ENCODE peak calls at places on chromosome 14, in seven cellular contexts. One of them, this sample, is unnamed.

GRCh38 chr14:88935083-88935482 is 110.6 kb downstream of the TTC8 start:
- DNase-seq in PC-3: no peak
- DNase-seq in choroid plexus epithelial cell: no peak
- DNase-seq in CD8-positive, alpha-beta T cell: no peak
- DNase-seq in bronchial epithelial cell: peak
- DNase-seq in activated B cell treated with CpG ODN at 0.5 μM for 24 hours: no peak
- DNase-seq in RWPE1: no peak
- DNase-seq in this sample: no peak

GRCh38 chr14:92819011-92819410 is 24.9 kb downstream of the GOLGA5 start:
- DNase-seq in RWPE1: no peak
- DNase-seq in bronchial epithelial cell: no peak
- DNase-seq in PC-3: no peak
- DNase-seq in activated B cell treated with CpG ODN at 0.5 μM for 24 hours: no peak
- DNase-seq in CD8-positive, alpha-beta T cell: no peak
- DNase-seq in choroid plexus epithelial cell: no peak
- DNase-seq in this sample: no peak

GRCh38 chr14:30708157-30708556 is 86.0 kb downstream of the SCFD1 start:
- DNase-seq in PC-3: no peak
- DNase-seq in activated B cell treated with CpG ODN at 0.5 μM for 24 hours: no peak
- DNase-seq in bronchial epithelial cell: no peak
- DNase-seq in choroid plexus epithelial cell: no peak
- DNase-seq in CD8-positive, alpha-beta T cell: no peak
- DNase-seq in RWPE1: no peak
- DNase-seq in this sample: no peak

GRCh38 chr14:61503167-61503801 is 181.9 kb downstream of the PRKCH start:
- DNase-seq in activated B cell treated with CpG ODN at 0.5 μM for 24 hours: no peak
- DNase-seq in RWPE1: no peak
- DNase-seq in bronchial epithelial cell: peak
- DNase-seq in choroid plexus epithelial cell: peak
- DNase-seq in CD8-positive, alpha-beta T cell: peak
- DNase-seq in PC-3: no peak
- DNase-seq in this sample: no peak

GRCh38 chr14:61730756-61731373 is 31.4 kb upstream of the SNAPC1 start:
- DNase-seq in PC-3: peak
- DNase-seq in choroid plexus epithelial cell: no peak
- DNase-seq in bronchial epithelial cell: no peak
- DNase-seq in CD8-positive, alpha-beta T cell: no peak
- DNase-seq in activated B cell treated with CpG ODN at 0.5 μM for 24 hours: no peak
- DNase-seq in RWPE1: no peak
- DNase-seq in this sample: no peak

GRCh38 chr14:70981005-70981952 is 74.0 kb downstream of the PCNX1 start:
- DNase-seq in activated B cell treated with CpG ODN at 0.5 μM for 24 hours: no peak
- DNase-seq in RWPE1: no peak
- DNase-seq in PC-3: peak
- DNase-seq in choroid plexus epithelial cell: no peak
- DNase-seq in CD8-positive, alpha-beta T cell: no peak
- DNase-seq in bronchial epithelial cell: peak
- DNase-seq in this sample: no peak

GRCh38 chr14:73452341-73453191 is 5.8 kb downstream of the NUMB start:
- DNase-seq in choroid plexus epithelial cell: peak
- DNase-seq in bronchial epithelial cell: peak
- DNase-seq in CD8-positive, alpha-beta T cell: no peak
- DNase-seq in RWPE1: peak
- DNase-seq in activated B cell treated with CpG ODN at 0.5 μM for 24 hours: no peak
- DNase-seq in PC-3: peak
- DNase-seq in this sample: no peak

GRCh38 chr14:41201721-41202120 is 405.0 kb upstream of the LRFN5 start:
- DNase-seq in RWPE1: no peak
- DNase-seq in CD8-positive, alpha-beta T cell: no peak
- DNase-seq in PC-3: no peak
- DNase-seq in bronchial epithelial cell: no peak
- DNase-seq in activated B cell treated with CpG ODN at 0.5 μM for 24 hours: no peak
- DNase-seq in choroid plexus epithelial cell: no peak
- DNase-seq in this sample: no peak

GRCh38 chr14:57526942-57527341 is 33.3 kb upstream of the CCDC198 start:
- DNase-seq in CD8-positive, alpha-beta T cell: no peak
- DNase-seq in RWPE1: no peak
- DNase-seq in bronchial epithelial cell: no peak
- DNase-seq in activated B cell treated with CpG ODN at 0.5 μM for 24 hours: no peak
- DNase-seq in PC-3: no peak
- DNase-seq in choroid plexus epithelial cell: no peak
- DNase-seq in this sample: no peak

GRCh38 chr14:34741840-34742239 is 27.4 kb upstream of the CFL2 start:
- DNase-seq in activated B cell treated with CpG ODN at 0.5 μM for 24 hours: no peak
- DNase-seq in RWPE1: no peak
- DNase-seq in choroid plexus epithelial cell: no peak
- DNase-seq in CD8-positive, alpha-beta T cell: no peak
- DNase-seq in PC-3: no peak
- DNase-seq in bronchial epithelial cell: no peak
- DNase-seq in this sample: no peak

GRCh38 chr14:100104523-100105300 is 39.5 kb downstream of the EVL start:
- DNase-seq in activated B cell treated with CpG ODN at 0.5 μM for 24 hours: no peak
- DNase-seq in CD8-positive, alpha-beta T cell: no peak
- DNase-seq in RWPE1: no peak
- DNase-seq in choroid plexus epithelial cell: peak
- DNase-seq in PC-3: peak
- DNase-seq in bronchial epithelial cell: peak
- DNase-seq in this sample: no peak

GRCh38 chr14:50801706-50802105 is 29.3 kb downstream of the NIN start:
- DNase-seq in activated B cell treated with CpG ODN at 0.5 μM for 24 hours: no peak
- DNase-seq in PC-3: peak
- DNase-seq in bronchial epithelial cell: peak
- DNase-seq in CD8-positive, alpha-beta T cell: no peak
- DNase-seq in choroid plexus epithelial cell: peak
- DNase-seq in RWPE1: no peak
- DNase-seq in this sample: no peak

GRCh38 chr14:100665518-100666032 is 61.1 kb upstream of the DLK1 start:
- DNase-seq in PC-3: peak
- DNase-seq in activated B cell treated with CpG ODN at 0.5 μM for 24 hours: no peak
- DNase-seq in RWPE1: no peak
- DNase-seq in choroid plexus epithelial cell: no peak
- DNase-seq in bronchial epithelial cell: peak
- DNase-seq in CD8-positive, alpha-beta T cell: no peak
- DNase-seq in this sample: no peak

GRCh38 chr14:69522026-69522425 is 37.5 kb downstream of the PLEKHD1 start:
- DNase-seq in choroid plexus epithelial cell: no peak
- DNase-seq in RWPE1: no peak
- DNase-seq in bronchial epithelial cell: no peak
- DNase-seq in PC-3: no peak
- DNase-seq in activated B cell treated with CpG ODN at 0.5 μM for 24 hours: no peak
- DNase-seq in CD8-positive, alpha-beta T cell: no peak
- DNase-seq in this sample: no peak

GRCh38 chr14:55979096-55979495 is 139.1 kb upstream of the PELI2 start:
- DNase-seq in CD8-positive, alpha-beta T cell: no peak
- DNase-seq in RWPE1: no peak
- DNase-seq in choroid plexus epithelial cell: no peak
- DNase-seq in bronchial epithelial cell: no peak
- DNase-seq in PC-3: no peak
- DNase-seq in activated B cell treated with CpG ODN at 0.5 μM for 24 hours: no peak
- DNase-seq in this sample: no peak

GRCh38 chr14:100540141-100540925 is 46.9 kb downstream of the BEGAIN start:
- DNase-seq in choroid plexus epithelial cell: no peak
- DNase-seq in RWPE1: no peak
- DNase-seq in bronchial epithelial cell: no peak
- DNase-seq in CD8-positive, alpha-beta T cell: no peak
- DNase-seq in PC-3: no peak
- DNase-seq in activated B cell treated with CpG ODN at 0.5 μM for 24 hours: no peak
- DNase-seq in this sample: no peak

GRCh38 chr14:45103806-45104205 is 19.9 kb downstream of the PRPF39 start:
- DNase-seq in activated B cell treated with CpG ODN at 0.5 μM for 24 hours: no peak
- DNase-seq in PC-3: no peak
- DNase-seq in choroid plexus epithelial cell: no peak
- DNase-seq in CD8-positive, alpha-beta T cell: no peak
- DNase-seq in RWPE1: no peak
- DNase-seq in bronchial epithelial cell: no peak
- DNase-seq in this sample: no peak

GRCh38 chr14:90499908-90500664 is 103.3 kb downstream of the CALM1 start:
- DNase-seq in bronchial epithelial cell: no peak
- DNase-seq in activated B cell treated with CpG ODN at 0.5 μM for 24 hours: no peak
- DNase-seq in RWPE1: no peak
- DNase-seq in PC-3: no peak
- DNase-seq in choroid plexus epithelial cell: no peak
- DNase-seq in CD8-positive, alpha-beta T cell: no peak
- DNase-seq in this sample: no peak

GRCh38 chr14:63544641-63545234 is 1.6 kb upstream of the PPP2R5E start:
- DNase-seq in choroid plexus epithelial cell: peak
- DNase-seq in RWPE1: peak
- DNase-seq in CD8-positive, alpha-beta T cell: no peak
- DNase-seq in bronchial epithelial cell: no peak
- DNase-seq in activated B cell treated with CpG ODN at 0.5 μM for 24 hours: no peak
- DNase-seq in PC-3: peak
- DNase-seq in this sample: no peak

GRCh38 chr14:104473244-104473565 is 106.4 kb upstream of the C14orf180 start:
- DNase-seq in CD8-positive, alpha-beta T cell: no peak
- DNase-seq in choroid plexus epithelial cell: no peak
- DNase-seq in RWPE1: no peak
- DNase-seq in activated B cell treated with CpG ODN at 0.5 μM for 24 hours: no peak
- DNase-seq in bronchial epithelial cell: no peak
- DNase-seq in PC-3: no peak
- DNase-seq in this sample: no peak

GRCh38 chr14:72284176-72284575 is 351.9 kb downstream of the RGS6 start:
- DNase-seq in RWPE1: no peak
- DNase-seq in PC-3: no peak
- DNase-seq in activated B cell treated with CpG ODN at 0.5 μM for 24 hours: no peak
- DNase-seq in choroid plexus epithelial cell: no peak
- DNase-seq in CD8-positive, alpha-beta T cell: no peak
- DNase-seq in bronchial epithelial cell: no peak
- DNase-seq in this sample: no peak

GRCh38 chr14:54572316-54572715 is 5.4 kb downstream of the SAMD4A start:
- DNase-seq in activated B cell treated with CpG ODN at 0.5 μM for 24 hours: no peak
- DNase-seq in PC-3: peak
- DNase-seq in bronchial epithelial cell: peak
- DNase-seq in CD8-positive, alpha-beta T cell: no peak
- DNase-seq in RWPE1: no peak
- DNase-seq in choroid plexus epithelial cell: peak
- DNase-seq in this sample: no peak
- TF ChIP-seq CTCF in activated B cell treated with CpG ODN at 0.5 μM for 24 hours: no peak
- TF ChIP-seq CTCF in PC-3: peak
- TF ChIP-seq CTCF in bronchial epithelial cell: peak
- TF ChIP-seq CTCF in CD8-positive, alpha-beta T cell: peak
- TF ChIP-seq CTCF in RWPE1: peak
- TF ChIP-seq CTCF in choroid plexus epithelial cell: peak
- TF ChIP-seq CTCF in this sample: peak

DNA sequence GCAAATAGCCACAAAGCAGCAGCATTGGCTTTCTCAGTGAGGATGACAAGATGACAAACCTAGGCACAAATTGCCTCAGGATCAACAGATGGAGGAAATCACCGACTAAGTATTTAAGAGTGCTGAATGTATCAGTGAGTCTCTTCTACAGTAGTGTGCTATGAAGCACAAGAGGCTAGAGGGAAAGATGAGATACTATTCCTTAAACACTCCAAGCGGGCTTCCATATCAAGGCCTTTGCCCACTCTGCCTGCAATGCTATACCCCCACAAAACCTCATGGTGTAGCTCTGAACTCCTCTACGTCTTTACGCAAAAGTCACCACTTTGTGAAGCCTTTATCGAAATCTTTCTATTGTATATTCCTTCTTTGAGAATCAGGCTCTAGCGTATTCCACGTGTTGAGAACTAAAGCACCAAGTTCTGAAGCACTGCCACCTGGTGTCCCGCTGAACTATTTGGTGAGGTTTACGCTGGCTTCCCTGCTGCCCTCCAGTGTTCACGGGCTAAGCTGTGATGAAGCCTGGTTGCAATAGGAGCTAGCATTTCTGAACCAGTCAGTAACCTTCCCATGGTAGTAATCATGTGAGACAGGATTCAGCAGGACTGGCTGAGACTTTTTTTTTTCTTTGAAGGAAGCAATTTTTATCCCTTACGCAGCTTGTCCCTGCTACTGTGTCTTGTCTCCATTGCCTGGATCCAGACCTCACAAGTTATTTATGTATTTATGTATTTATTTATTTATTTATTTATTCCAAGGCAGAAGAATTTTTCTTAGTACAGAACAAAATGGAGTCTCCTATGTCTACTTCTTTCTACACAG is 426.5 kb upstream of the OR4E1 start:
- DNase-seq in CD8-positive, alpha-beta T cell: peak
- DNase-seq in bronchial epithelial cell: peak
- DNase-seq in PC-3: peak
- DNase-seq in RWPE1: peak
- DNase-seq in choroid plexus epithelial cell: peak
- DNase-seq in activated B cell treated with CpG ODN at 0.5 μM for 24 hours: no peak
- DNase-seq in this sample: no peak
- TF ChIP-seq CTCF in CD8-positive, alpha-beta T cell: peak
- TF ChIP-seq CTCF in bronchial epithelial cell: peak
- TF ChIP-seq CTCF in PC-3: peak
- TF ChIP-seq CTCF in RWPE1: peak
- TF ChIP-seq CTCF in choroid plexus epithelial cell: peak
- TF ChIP-seq CTCF in activated B cell treated with CpG ODN at 0.5 μM for 24 hours: no peak
- TF ChIP-seq CTCF in this sample: peak

DNA sequence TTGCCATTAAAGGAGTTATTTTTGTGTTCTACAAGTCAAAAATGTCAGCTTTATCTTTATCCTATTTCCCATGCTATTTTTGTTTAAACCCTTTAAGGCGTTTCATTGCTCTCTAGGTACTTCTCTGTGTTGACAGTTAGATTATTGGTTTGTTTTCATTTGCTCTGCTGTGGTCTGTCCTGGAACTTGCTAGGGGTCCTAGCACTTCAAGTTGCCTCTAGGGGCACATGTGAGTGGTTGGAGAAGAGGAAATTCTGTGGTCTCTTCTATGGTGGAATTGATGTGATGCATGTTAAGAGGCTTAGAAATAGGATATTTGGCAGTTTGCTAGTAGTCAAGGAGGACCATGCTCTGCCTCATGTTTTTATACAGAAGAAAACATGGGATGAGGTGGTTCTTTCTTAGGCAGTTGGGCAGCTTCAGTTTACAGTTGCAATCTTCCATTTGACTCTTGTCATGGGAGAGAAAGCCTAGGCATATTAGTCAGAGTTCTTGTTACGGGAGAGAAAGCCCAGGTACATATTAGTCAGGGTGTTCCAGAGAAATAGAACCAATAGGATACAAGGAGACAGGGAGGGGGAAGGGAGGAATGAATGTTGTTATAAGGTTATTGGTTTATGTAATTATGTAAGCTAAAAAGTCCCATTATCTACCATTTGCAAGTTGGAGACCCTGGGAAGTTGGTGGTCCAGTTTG is 14.4 kb downstream of the TTLL5 start:
- DNase-seq in bronchial epithelial cell: peak
- DNase-seq in CD8-positive, alpha-beta T cell: no peak
- DNase-seq in activated B cell treated with CpG ODN at 0.5 μM for 24 hours: no peak
- DNase-seq in PC-3: peak
- DNase-seq in RWPE1: peak
- DNase-seq in choroid plexus epithelial cell: peak
- DNase-seq in this sample: no peak
- TF ChIP-seq CTCF in bronchial epithelial cell: no peak
- TF ChIP-seq CTCF in CD8-positive, alpha-beta T cell: no peak
- TF ChIP-seq CTCF in activated B cell treated with CpG ODN at 0.5 μM for 24 hours: no peak
- TF ChIP-seq CTCF in PC-3: peak
- TF ChIP-seq CTCF in RWPE1: no peak
- TF ChIP-seq CTCF in choroid plexus epithelial cell: peak
- TF ChIP-seq CTCF in this sample: peak

DNA sequence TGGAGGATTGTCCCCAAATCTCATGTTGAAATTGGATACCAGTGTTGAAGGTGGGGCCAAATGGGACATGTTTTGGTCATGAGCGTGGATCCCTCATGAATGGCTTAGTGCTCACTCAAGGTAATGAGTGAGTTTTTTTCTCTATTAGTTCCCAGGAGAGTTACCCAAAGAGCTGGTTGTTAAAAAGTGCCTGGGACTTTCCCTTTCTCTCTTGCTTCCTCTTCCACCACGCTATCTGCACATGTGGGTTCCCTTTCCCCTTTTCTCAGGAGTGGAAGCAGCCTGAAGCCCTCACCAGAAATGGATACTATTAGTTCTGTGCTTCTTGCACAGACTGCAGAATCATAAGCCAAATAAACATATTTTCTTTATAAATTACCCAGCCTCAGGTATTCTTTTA is 465.4 kb downstream of the FSCB start:
- DNase-seq in choroid plexus epithelial cell: no peak
- DNase-seq in activated B cell treated with CpG ODN at 0.5 μM for 24 hours: no peak
- DNase-seq in bronchial epithelial cell: no peak
- DNase-seq in RWPE1: no peak
- DNase-seq in PC-3: no peak
- DNase-seq in CD8-positive, alpha-beta T cell: no peak
- DNase-seq in this sample: no peak
- TF ChIP-seq CTCF in choroid plexus epithelial cell: no peak
- TF ChIP-seq CTCF in activated B cell treated with CpG ODN at 0.5 μM for 24 hours: no peak
- TF ChIP-seq CTCF in bronchial epithelial cell: no peak
- TF ChIP-seq CTCF in RWPE1: no peak
- TF ChIP-seq CTCF in PC-3: no peak
- TF ChIP-seq CTCF in CD8-positive, alpha-beta T cell: no peak
- TF ChIP-seq CTCF in this sample: no peak